ENCODE peak calls at places on chromosome 3, in six cellular contexts. Z is heart left ventricle, A is tibial nerve, R is brain microvascular endothelial cell, E is HCT116, I is psoas muscle. F is an unnamed sample.

GRCh38 chr3:48595526-48596121 is 495 bp upstream of the COL7A1 start:
- DNase-seq in R (peak), E (no peak), A (no peak), Z (peak), I (peak), F (no peak)

GRCh38 chr3:172640751-172641150 is 70.1 kb downstream of the NCEH1 start:
- DNase-seq in Z (no peak), I (no peak), E (no peak), R (no peak), A (no peak), F (no peak)

GRCh38 chr3:185250247-185250646 is 3.6 kb downstream of the EHHADH start:
- DNase-seq in I (no peak), A (no peak), R (no peak), E (no peak), Z (no peak), F (no peak)

GRCh38 chr3:190089711-190090110 is 31.0 kb downstream of the P3H2 start:
- DNase-seq in E (no peak), I (no peak), R (no peak), A (no peak), Z (no peak), F (no peak)

GRCh38 chr3:118938183-118938961 is 96.3 kb downstream of the IGSF11 start:
- DNase-seq in A (no peak), I (no peak), E (no peak), R (no peak), Z (no peak), F (no peak)

GRCh38 chr3:187051724-187052364 is 87.5 kb downstream of the RPL39L start:
- DNase-seq in Z (no peak), I (no peak), A (no peak), R (no peak), E (no peak), F (no peak)

GRCh38 chr3:151750181-151750580 is 16.5 kb downstream of the AADACL2 start:
- DNase-seq in A (no peak), R (no peak), I (no peak), Z (no peak), E (no peak), F (no peak)

GRCh38 chr3:151724846-151725562 is 8.7 kb upstream of the AADACL2 start:
- DNase-seq in I (no peak), Z (no peak), E (no peak), A (no peak), R (peak), F (no peak)

GRCh38 chr3:153456831-153457545 is 295.0 kb downstream of the RAP2B start:
- DNase-seq in E (no peak), Z (no peak), R (no peak), I (no peak), A (no peak), F (no peak)

GRCh38 chr3:146594843-146595482 is 10.2 kb downstream of the PLSCR5 start:
- DNase-seq in A (no peak), E (peak), Z (no peak), I (no peak), R (no peak), F (no peak)
- TF ChIP-seq CTCF in A (no peak), E (peak), Z (peak), I (peak), R (peak), F (no peak)

DNA sequence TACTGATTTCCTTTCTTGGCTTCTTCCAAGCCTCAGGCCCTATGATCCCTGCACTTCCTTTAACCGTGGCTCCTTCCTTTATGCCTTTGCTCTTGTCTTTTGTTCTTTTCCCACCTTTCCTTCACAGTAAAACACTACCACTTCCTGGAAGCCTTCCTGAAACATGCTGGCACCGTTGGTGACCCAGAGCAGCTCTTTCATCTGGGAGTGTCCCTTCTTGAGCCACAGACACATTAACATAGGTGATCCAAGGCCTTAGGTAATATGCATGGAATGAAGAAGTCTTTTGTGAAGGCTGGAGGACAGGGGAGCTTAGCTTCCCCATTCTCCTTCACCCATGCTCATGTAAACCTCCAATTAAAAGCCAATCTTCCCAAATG is 39.4 kb downstream of the AMOTL2 start:
- DNase-seq in I (no peak), Z (no peak), E (no peak), A (no peak), R (no peak), F (no peak)
- H3K27ac ChIP-seq in I (no peak), Z (peak), E (no peak), A (no peak), R (no peak), F (no peak)

GRCh38 chr3:103794656-103795055 is 1359.8 kb downstream of the ZPLD1 start:
- DNase-seq in I (no peak), Z (no peak), R (no peak), E (no peak), A (no peak), F (peak)
- TF ChIP-seq CTCF in I (no peak), Z (no peak), R (peak), E (peak), A (no peak), F (peak)

DNA sequence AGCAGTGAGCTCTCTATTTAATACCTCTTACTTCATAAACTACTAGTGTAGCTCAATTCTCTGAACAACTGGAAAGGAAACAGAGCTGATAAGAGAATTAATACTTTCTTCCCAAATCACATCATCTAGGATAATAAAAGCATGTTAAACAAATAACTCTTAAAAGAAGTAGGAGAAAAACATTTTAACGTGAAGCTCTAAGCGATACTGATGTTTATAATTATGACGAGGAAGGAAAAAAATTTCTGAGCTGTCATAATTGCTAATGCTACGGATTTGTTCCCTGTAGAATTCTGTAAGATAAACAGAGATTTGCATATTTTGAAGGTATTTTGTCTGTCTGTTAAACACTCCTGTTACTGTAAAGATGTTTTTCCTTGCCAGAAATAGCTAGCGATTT is 358.2 kb downstream of the FOXP1 start:
- DNase-seq in A (no peak), R (no peak), E (no peak), Z (no peak), I (no peak), F (no peak)
- H3K27ac ChIP-seq in A (peak), R (peak), E (no peak), Z (peak), I (no peak), F (no peak)

DNA sequence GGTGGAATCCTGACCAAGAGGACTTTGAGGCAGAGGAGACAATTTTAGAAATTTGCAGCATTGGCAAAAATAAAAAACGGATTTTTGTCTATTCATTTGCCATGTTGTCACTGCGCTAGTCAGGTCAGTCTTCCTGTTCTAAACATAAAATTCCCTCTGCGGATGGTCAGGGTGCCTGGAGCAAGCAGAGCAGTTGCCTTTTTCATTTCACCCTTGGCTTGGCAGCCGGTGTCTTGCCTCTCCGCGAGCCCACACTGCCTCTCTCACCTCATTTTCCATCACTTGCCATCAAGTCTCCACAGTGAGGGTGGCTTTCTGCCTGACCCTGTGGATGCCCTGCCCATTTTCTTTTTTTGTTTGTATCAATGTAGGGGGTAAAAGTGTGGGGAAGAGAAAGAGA is 396.1 kb downstream of the LRTM1 start:
- DNase-seq in R (no peak), Z (no peak), I (no peak), A (no peak), E (no peak), F (no peak)
- TF ChIP-seq CTCF in R (no peak), Z (no peak), I (no peak), A (no peak), E (no peak), F (no peak)

DNA sequence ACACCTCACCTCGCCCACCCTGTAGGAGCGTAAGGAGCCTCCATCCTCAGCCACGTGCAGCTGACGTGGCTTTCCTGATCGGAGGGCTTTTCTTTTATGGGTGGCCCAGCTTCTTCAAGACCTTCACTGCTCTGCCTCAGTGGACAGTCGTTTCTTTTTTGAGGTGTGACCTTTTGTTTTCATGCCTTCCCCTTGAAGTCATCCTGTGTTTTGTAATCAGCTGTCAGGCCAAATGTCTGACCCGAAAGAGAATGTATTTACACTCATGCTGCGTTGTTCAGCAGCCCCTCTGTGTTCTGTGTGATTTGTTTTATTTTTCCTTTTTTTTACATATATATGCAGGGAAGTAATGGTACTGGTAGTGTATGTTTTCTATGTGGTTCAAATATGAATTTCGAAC is 41.8 kb downstream of the CCK start:
- DNase-seq in Z (no peak), R (no peak), I (no peak), A (no peak), E (no peak), F (no peak)
- H3K27ac ChIP-seq in Z (peak), R (no peak), I (peak), A (no peak), E (no peak), F (no peak)

GRCh38 chr3:146020969-146021368 is 140.0 kb downstream of the PLOD2 start:
- DNase-seq in Z (no peak), E (no peak), R (no peak), A (no peak), I (no peak), F (no peak)
- TF ChIP-seq CTCF in Z (no peak), E (no peak), R (peak), A (no peak), I (no peak), F (no peak)

GRCh38 chr3:8969246-8969645 is 6.0 kb upstream of the RAD18 start:
- DNase-seq in E (no peak), A (no peak), Z (no peak), R (no peak), I (no peak), F (peak)

GRCh38 chr3:8972614-8973013 is 9.3 kb upstream of the RAD18 start:
- DNase-seq in R (peak), A (no peak), E (no peak), Z (no peak), I (no peak), F (peak)

GRCh38 chr3:8968375-8968882 is 5.2 kb upstream of the RAD18 start:
- DNase-seq in R (no peak), I (no peak), E (no peak), Z (no peak), A (no peak), F (peak)

GRCh38 chr3:8974458-8974857 is 11.2 kb upstream of the RAD18 start:
- DNase-seq in Z (no peak), R (no peak), A (no peak), E (no peak), I (no peak), F (no peak)

DNA sequence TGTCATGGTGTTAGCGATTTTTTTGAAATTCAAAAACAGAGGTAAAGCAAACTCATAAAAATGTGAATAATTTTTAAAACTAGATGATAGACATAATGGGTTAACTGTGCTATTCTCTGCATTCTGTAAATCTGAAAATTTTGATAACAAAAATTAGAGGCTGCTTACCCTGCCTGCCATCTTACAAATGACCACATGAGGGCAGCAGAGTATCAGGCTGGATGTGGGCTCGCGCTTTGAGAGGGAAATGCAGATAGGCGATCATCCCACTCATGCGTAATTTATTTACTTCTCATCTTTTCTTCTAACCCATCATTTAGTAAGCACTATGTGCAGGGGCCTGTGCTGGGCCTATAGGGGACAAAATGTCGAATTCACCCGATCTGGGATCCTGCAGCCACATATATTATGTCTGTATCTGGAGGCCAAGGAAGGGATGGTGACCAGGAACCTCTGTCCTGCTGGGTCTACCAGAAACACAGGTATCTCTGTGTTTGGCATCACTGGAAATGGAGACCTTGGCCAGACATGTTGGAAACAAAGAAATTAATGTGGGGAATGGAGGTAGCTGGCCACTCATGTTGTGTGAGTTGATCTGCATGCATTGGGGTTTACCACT is 7.8 kb upstream of the RAD18 start:
- DNase-seq in R (peak), E (peak), A (peak), I (no peak), Z (no peak), F (peak)
- H3K27ac ChIP-seq in R (no peak), E (no peak), A (no peak), I (no peak), Z (no peak), F (no peak)

GRCh38 chr3:27325419-27325818 is 43.8 kb downstream of the NEK10 start:
- DNase-seq in R (no peak), A (no peak), Z (no peak), I (no peak), E (no peak), F (no peak)
- TF ChIP-seq CTCF in R (peak), A (no peak), Z (no peak), I (no peak), E (no peak), F (peak)

DNA sequence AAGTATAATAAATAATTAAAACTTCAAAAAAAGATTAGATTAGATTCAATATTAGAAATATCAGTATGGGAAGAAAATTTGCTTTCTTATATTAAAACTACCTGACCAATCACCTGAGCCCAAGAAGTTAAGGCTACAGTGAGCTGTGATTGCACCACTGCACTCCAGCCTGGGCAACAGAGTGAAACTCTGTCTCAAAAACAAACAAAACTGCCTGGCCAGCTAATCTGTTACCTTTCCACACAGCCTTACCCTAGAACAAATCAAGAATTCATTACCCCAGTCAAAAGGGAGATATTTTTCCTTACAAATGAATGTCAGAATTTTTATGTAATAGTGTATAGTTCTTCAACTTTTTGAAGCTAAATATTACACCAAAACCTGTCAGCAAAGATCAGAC is 117.0 kb upstream of the MANF start:
- DNase-seq in A (no peak), I (no peak), R (no peak), Z (no peak), E (no peak), F (no peak)
- H3K27ac ChIP-seq in A (no peak), I (no peak), R (no peak), Z (no peak), E (no peak), F (no peak)

F was measured in WERI-Rb-1.